ENCODE peak calls at places on chromosomes 16 and 17, in ten cellular contexts. One of them, this sample, is unnamed.

GRCh38 chr17:63240106-63240505 is 206.0 kb downstream of the CYB561 start:
- DNase-seq in activated CD4-positive, alpha-beta T cell treated with anti-CD3 and anti-CD28 coated beads for 1 hour: no peak
- DNase-seq in NCI-H748 treated with DMSO at 0.1 percent for 48 hours: no peak
- DNase-seq in BE2C: no peak
- DNase-seq in NCI-H2171 treated with DMSO at 0.1 percent for 48 hours: no peak
- DNase-seq in RCC 7860: no peak
- DNase-seq in stimulated activated CD4-positive, alpha-beta T cell treated with anti-CD3 and anti-CD28 coated beads, Interleukin-15, amount 100 ng/mL, for 1 hour: no peak
- DNase-seq in smooth muscle cell of the brain vasculature: no peak
- DNase-seq in fibroblast of pulmonary artery: no peak
- DNase-seq in tibial nerve: no peak
- DNase-seq in this sample: no peak

GRCh38 chr17:59469786-59470485 is 95.5 kb upstream of the DHX40 start:
- DNase-seq in fibroblast of pulmonary artery: no peak
- DNase-seq in NCI-H2171 treated with DMSO at 0.1 percent for 48 hours: no peak
- DNase-seq in smooth muscle cell of the brain vasculature: no peak
- DNase-seq in BE2C: no peak
- DNase-seq in stimulated activated CD4-positive, alpha-beta T cell treated with anti-CD3 and anti-CD28 coated beads, Interleukin-15, amount 100 ng/mL, for 1 hour: no peak
- DNase-seq in RCC 7860: no peak
- DNase-seq in NCI-H748 treated with DMSO at 0.1 percent for 48 hours: no peak
- DNase-seq in activated CD4-positive, alpha-beta T cell treated with anti-CD3 and anti-CD28 coated beads for 1 hour: no peak
- DNase-seq in tibial nerve: no peak
- DNase-seq in this sample: no peak

GRCh38 chr17:66704858-66705257 is 130.1 kb upstream of the CACNG5 start:
- DNase-seq in NCI-H2171 treated with DMSO at 0.1 percent for 48 hours: no peak
- DNase-seq in BE2C: no peak
- DNase-seq in NCI-H748 treated with DMSO at 0.1 percent for 48 hours: no peak
- DNase-seq in activated CD4-positive, alpha-beta T cell treated with anti-CD3 and anti-CD28 coated beads for 1 hour: no peak
- DNase-seq in stimulated activated CD4-positive, alpha-beta T cell treated with anti-CD3 and anti-CD28 coated beads, Interleukin-15, amount 100 ng/mL, for 1 hour: no peak
- DNase-seq in tibial nerve: no peak
- DNase-seq in fibroblast of pulmonary artery: no peak
- DNase-seq in smooth muscle cell of the brain vasculature: no peak
- DNase-seq in RCC 7860: no peak
- DNase-seq in this sample: no peak

GRCh38 chr16:85415196-85415988 is 197.7 kb upstream of the GSE1 start:
- DNase-seq in RCC 7860: no peak
- DNase-seq in tibial nerve: no peak
- DNase-seq in stimulated activated CD4-positive, alpha-beta T cell treated with anti-CD3 and anti-CD28 coated beads, Interleukin-15, amount 100 ng/mL, for 1 hour: no peak
- DNase-seq in fibroblast of pulmonary artery: no peak
- DNase-seq in smooth muscle cell of the brain vasculature: no peak
- DNase-seq in NCI-H2171 treated with DMSO at 0.1 percent for 48 hours: no peak
- DNase-seq in BE2C: peak
- DNase-seq in NCI-H748 treated with DMSO at 0.1 percent for 48 hours: no peak
- DNase-seq in activated CD4-positive, alpha-beta T cell treated with anti-CD3 and anti-CD28 coated beads for 1 hour: no peak
- DNase-seq in this sample: no peak

GRCh38 chr17:42521666-42522262 is 14.3 kb upstream of the NAGLU start:
- DNase-seq in RCC 7860: no peak
- DNase-seq in smooth muscle cell of the brain vasculature: no peak
- DNase-seq in fibroblast of pulmonary artery: no peak
- DNase-seq in stimulated activated CD4-positive, alpha-beta T cell treated with anti-CD3 and anti-CD28 coated beads, Interleukin-15, amount 100 ng/mL, for 1 hour: no peak
- DNase-seq in NCI-H748 treated with DMSO at 0.1 percent for 48 hours: no peak
- DNase-seq in activated CD4-positive, alpha-beta T cell treated with anti-CD3 and anti-CD28 coated beads for 1 hour: no peak
- DNase-seq in BE2C: no peak
- DNase-seq in NCI-H2171 treated with DMSO at 0.1 percent for 48 hours: no peak
- DNase-seq in tibial nerve: no peak
- DNase-seq in this sample: no peak

GRCh38 chr16:318628-319027 is 33.9 kb downstream of the AXIN1 start:
- DNase-seq in tibial nerve: no peak
- DNase-seq in fibroblast of pulmonary artery: no peak
- DNase-seq in NCI-H748 treated with DMSO at 0.1 percent for 48 hours: no peak
- DNase-seq in BE2C: no peak
- DNase-seq in NCI-H2171 treated with DMSO at 0.1 percent for 48 hours: no peak
- DNase-seq in smooth muscle cell of the brain vasculature: no peak
- DNase-seq in activated CD4-positive, alpha-beta T cell treated with anti-CD3 and anti-CD28 coated beads for 1 hour: no peak
- DNase-seq in stimulated activated CD4-positive, alpha-beta T cell treated with anti-CD3 and anti-CD28 coated beads, Interleukin-15, amount 100 ng/mL, for 1 hour: no peak
- DNase-seq in RCC 7860: no peak
- DNase-seq in this sample: no peak

GRCh38 chr16:83911290-83911689 is 12.4 kb downstream of the MLYCD start:
- DNase-seq in smooth muscle cell of the brain vasculature: no peak
- DNase-seq in fibroblast of pulmonary artery: no peak
- DNase-seq in stimulated activated CD4-positive, alpha-beta T cell treated with anti-CD3 and anti-CD28 coated beads, Interleukin-15, amount 100 ng/mL, for 1 hour: no peak
- DNase-seq in activated CD4-positive, alpha-beta T cell treated with anti-CD3 and anti-CD28 coated beads for 1 hour: no peak
- DNase-seq in NCI-H2171 treated with DMSO at 0.1 percent for 48 hours: no peak
- DNase-seq in RCC 7860: no peak
- DNase-seq in tibial nerve: no peak
- DNase-seq in BE2C: no peak
- DNase-seq in NCI-H748 treated with DMSO at 0.1 percent for 48 hours: no peak
- DNase-seq in this sample: no peak

GRCh38 chr16:50297301-50298074 is 31.1 kb downstream of the ADCY7 start:
- DNase-seq in stimulated activated CD4-positive, alpha-beta T cell treated with anti-CD3 and anti-CD28 coated beads, Interleukin-15, amount 100 ng/mL, for 1 hour: no peak
- DNase-seq in NCI-H748 treated with DMSO at 0.1 percent for 48 hours: no peak
- DNase-seq in fibroblast of pulmonary artery: no peak
- DNase-seq in tibial nerve: no peak
- DNase-seq in smooth muscle cell of the brain vasculature: no peak
- DNase-seq in NCI-H2171 treated with DMSO at 0.1 percent for 48 hours: peak
- DNase-seq in activated CD4-positive, alpha-beta T cell treated with anti-CD3 and anti-CD28 coated beads for 1 hour: no peak
- DNase-seq in BE2C: peak
- DNase-seq in RCC 7860: no peak
- DNase-seq in this sample: no peak

GRCh38 chr16:86517652-86518258 is 7.4 kb downstream of the FOXF1 start:
- DNase-seq in smooth muscle cell of the brain vasculature: no peak
- DNase-seq in stimulated activated CD4-positive, alpha-beta T cell treated with anti-CD3 and anti-CD28 coated beads, Interleukin-15, amount 100 ng/mL, for 1 hour: no peak
- DNase-seq in activated CD4-positive, alpha-beta T cell treated with anti-CD3 and anti-CD28 coated beads for 1 hour: no peak
- DNase-seq in fibroblast of pulmonary artery: peak
- DNase-seq in NCI-H748 treated with DMSO at 0.1 percent for 48 hours: peak
- DNase-seq in NCI-H2171 treated with DMSO at 0.1 percent for 48 hours: peak
- DNase-seq in tibial nerve: peak
- DNase-seq in BE2C: peak
- DNase-seq in RCC 7860: peak
- DNase-seq in this sample: peak

GRCh38 chr17:50549256-50549941 is 2.4 kb downstream of the SPATA20 start:
- DNase-seq in smooth muscle cell of the brain vasculature: no peak
- DNase-seq in stimulated activated CD4-positive, alpha-beta T cell treated with anti-CD3 and anti-CD28 coated beads, Interleukin-15, amount 100 ng/mL, for 1 hour: no peak
- DNase-seq in NCI-H2171 treated with DMSO at 0.1 percent for 48 hours: no peak
- DNase-seq in tibial nerve: no peak
- DNase-seq in BE2C: no peak
- DNase-seq in RCC 7860: no peak
- DNase-seq in fibroblast of pulmonary artery: no peak
- DNase-seq in activated CD4-positive, alpha-beta T cell treated with anti-CD3 and anti-CD28 coated beads for 1 hour: no peak
- DNase-seq in NCI-H748 treated with DMSO at 0.1 percent for 48 hours: no peak
- DNase-seq in this sample: no peak

GRCh38 chr16:64238576-64238975 is 883.3 kb downstream of the CDH11 start:
- DNase-seq in tibial nerve: no peak
- DNase-seq in NCI-H748 treated with DMSO at 0.1 percent for 48 hours: no peak
- DNase-seq in fibroblast of pulmonary artery: no peak
- DNase-seq in activated CD4-positive, alpha-beta T cell treated with anti-CD3 and anti-CD28 coated beads for 1 hour: no peak
- DNase-seq in stimulated activated CD4-positive, alpha-beta T cell treated with anti-CD3 and anti-CD28 coated beads, Interleukin-15, amount 100 ng/mL, for 1 hour: no peak
- DNase-seq in RCC 7860: no peak
- DNase-seq in smooth muscle cell of the brain vasculature: no peak
- DNase-seq in BE2C: no peak
- DNase-seq in NCI-H2171 treated with DMSO at 0.1 percent for 48 hours: no peak
- DNase-seq in this sample: peak

GRCh38 chr17:72118588-72119279 is 2.1 kb upstream of the SOX9 start:
- DNase-seq in tibial nerve: no peak
- DNase-seq in stimulated activated CD4-positive, alpha-beta T cell treated with anti-CD3 and anti-CD28 coated beads, Interleukin-15, amount 100 ng/mL, for 1 hour: no peak
- DNase-seq in RCC 7860: peak
- DNase-seq in fibroblast of pulmonary artery: peak
- DNase-seq in NCI-H2171 treated with DMSO at 0.1 percent for 48 hours: peak
- DNase-seq in smooth muscle cell of the brain vasculature: no peak
- DNase-seq in activated CD4-positive, alpha-beta T cell treated with anti-CD3 and anti-CD28 coated beads for 1 hour: no peak
- DNase-seq in BE2C: peak
- DNase-seq in NCI-H748 treated with DMSO at 0.1 percent for 48 hours: peak
- DNase-seq in this sample: peak

GRCh38 chr17:39080416-39081179 is 70.8 kb downstream of the PLXDC1 start:
- DNase-seq in tibial nerve: no peak
- DNase-seq in stimulated activated CD4-positive, alpha-beta T cell treated with anti-CD3 and anti-CD28 coated beads, Interleukin-15, amount 100 ng/mL, for 1 hour: no peak
- DNase-seq in NCI-H2171 treated with DMSO at 0.1 percent for 48 hours: peak
- DNase-seq in smooth muscle cell of the brain vasculature: no peak
- DNase-seq in NCI-H748 treated with DMSO at 0.1 percent for 48 hours: no peak
- DNase-seq in activated CD4-positive, alpha-beta T cell treated with anti-CD3 and anti-CD28 coated beads for 1 hour: no peak
- DNase-seq in RCC 7860: no peak
- DNase-seq in BE2C: peak
- DNase-seq in fibroblast of pulmonary artery: peak
- DNase-seq in this sample: peak

GRCh38 chr17:77692571-77693161 is 265.8 kb upstream of the TNRC6C start:
- DNase-seq in stimulated activated CD4-positive, alpha-beta T cell treated with anti-CD3 and anti-CD28 coated beads, Interleukin-15, amount 100 ng/mL, for 1 hour: no peak
- DNase-seq in BE2C: no peak
- DNase-seq in NCI-H748 treated with DMSO at 0.1 percent for 48 hours: no peak
- DNase-seq in tibial nerve: no peak
- DNase-seq in fibroblast of pulmonary artery: no peak
- DNase-seq in activated CD4-positive, alpha-beta T cell treated with anti-CD3 and anti-CD28 coated beads for 1 hour: no peak
- DNase-seq in smooth muscle cell of the brain vasculature: no peak
- DNase-seq in RCC 7860: no peak
- DNase-seq in NCI-H2171 treated with DMSO at 0.1 percent for 48 hours: no peak
- DNase-seq in this sample: peak

GRCh38 chr16:86523166-86523740 is 12.9 kb downstream of the FOXF1 start:
- DNase-seq in stimulated activated CD4-positive, alpha-beta T cell treated with anti-CD3 and anti-CD28 coated beads, Interleukin-15, amount 100 ng/mL, for 1 hour: no peak
- DNase-seq in BE2C: no peak
- DNase-seq in fibroblast of pulmonary artery: no peak
- DNase-seq in activated CD4-positive, alpha-beta T cell treated with anti-CD3 and anti-CD28 coated beads for 1 hour: no peak
- DNase-seq in NCI-H748 treated with DMSO at 0.1 percent for 48 hours: no peak
- DNase-seq in RCC 7860: no peak
- DNase-seq in NCI-H2171 treated with DMSO at 0.1 percent for 48 hours: no peak
- DNase-seq in tibial nerve: no peak
- DNase-seq in smooth muscle cell of the brain vasculature: no peak
- DNase-seq in this sample: no peak

GRCh38 chr17:12928736-12929135 is 89.1 kb downstream of the ELAC2 start:
- DNase-seq in activated CD4-positive, alpha-beta T cell treated with anti-CD3 and anti-CD28 coated beads for 1 hour: no peak
- DNase-seq in fibroblast of pulmonary artery: no peak
- DNase-seq in smooth muscle cell of the brain vasculature: no peak
- DNase-seq in NCI-H2171 treated with DMSO at 0.1 percent for 48 hours: peak
- DNase-seq in tibial nerve: no peak
- DNase-seq in NCI-H748 treated with DMSO at 0.1 percent for 48 hours: no peak
- DNase-seq in RCC 7860: peak
- DNase-seq in BE2C: no peak
- DNase-seq in stimulated activated CD4-positive, alpha-beta T cell treated with anti-CD3 and anti-CD28 coated beads, Interleukin-15, amount 100 ng/mL, for 1 hour: no peak
- DNase-seq in this sample: peak

GRCh38 chr17:78278139-78278741 is 46.8 kb downstream of the TMEM235 start:
- DNase-seq in NCI-H2171 treated with DMSO at 0.1 percent for 48 hours: peak
- DNase-seq in activated CD4-positive, alpha-beta T cell treated with anti-CD3 and anti-CD28 coated beads for 1 hour: no peak
- DNase-seq in tibial nerve: no peak
- DNase-seq in stimulated activated CD4-positive, alpha-beta T cell treated with anti-CD3 and anti-CD28 coated beads, Interleukin-15, amount 100 ng/mL, for 1 hour: no peak
- DNase-seq in fibroblast of pulmonary artery: no peak
- DNase-seq in BE2C: no peak
- DNase-seq in NCI-H748 treated with DMSO at 0.1 percent for 48 hours: no peak
- DNase-seq in RCC 7860: no peak
- DNase-seq in smooth muscle cell of the brain vasculature: no peak
- DNase-seq in this sample: no peak

GRCh38 chr17:45347451-45347850 is 30.6 kb upstream of the MAP3K14 start:
- DNase-seq in smooth muscle cell of the brain vasculature: no peak
- DNase-seq in NCI-H748 treated with DMSO at 0.1 percent for 48 hours: no peak
- DNase-seq in fibroblast of pulmonary artery: no peak
- DNase-seq in RCC 7860: no peak
- DNase-seq in NCI-H2171 treated with DMSO at 0.1 percent for 48 hours: no peak
- DNase-seq in tibial nerve: no peak
- DNase-seq in BE2C: no peak
- DNase-seq in activated CD4-positive, alpha-beta T cell treated with anti-CD3 and anti-CD28 coated beads for 1 hour: no peak
- DNase-seq in stimulated activated CD4-positive, alpha-beta T cell treated with anti-CD3 and anti-CD28 coated beads, Interleukin-15, amount 100 ng/mL, for 1 hour: no peak
- DNase-seq in this sample: no peak

GRCh38 chr17:50787106-50787505 is 19.8 kb upstream of the ANKRD40CL start:
- DNase-seq in activated CD4-positive, alpha-beta T cell treated with anti-CD3 and anti-CD28 coated beads for 1 hour: no peak
- DNase-seq in RCC 7860: no peak
- DNase-seq in smooth muscle cell of the brain vasculature: no peak
- DNase-seq in BE2C: no peak
- DNase-seq in fibroblast of pulmonary artery: no peak
- DNase-seq in stimulated activated CD4-positive, alpha-beta T cell treated with anti-CD3 and anti-CD28 coated beads, Interleukin-15, amount 100 ng/mL, for 1 hour: no peak
- DNase-seq in NCI-H2171 treated with DMSO at 0.1 percent for 48 hours: peak
- DNase-seq in NCI-H748 treated with DMSO at 0.1 percent for 48 hours: no peak
- DNase-seq in tibial nerve: no peak
- DNase-seq in this sample: no peak

GRCh38 chr17:10836966-10837599 is 804 bp downstream of the PIRT start:
- DNase-seq in NCI-H2171 treated with DMSO at 0.1 percent for 48 hours: no peak
- DNase-seq in stimulated activated CD4-positive, alpha-beta T cell treated with anti-CD3 and anti-CD28 coated beads, Interleukin-15, amount 100 ng/mL, for 1 hour: no peak
- DNase-seq in tibial nerve: no peak
- DNase-seq in BE2C: no peak
- DNase-seq in smooth muscle cell of the brain vasculature: no peak
- DNase-seq in fibroblast of pulmonary artery: no peak
- DNase-seq in RCC 7860: no peak
- DNase-seq in activated CD4-positive, alpha-beta T cell treated with anti-CD3 and anti-CD28 coated beads for 1 hour: no peak
- DNase-seq in NCI-H748 treated with DMSO at 0.1 percent for 48 hours: no peak
- DNase-seq in this sample: no peak

GRCh38 chr17:71760062-71760720 is 360.6 kb upstream of the SOX9 start:
- DNase-seq in BE2C: no peak
- DNase-seq in NCI-H748 treated with DMSO at 0.1 percent for 48 hours: no peak
- DNase-seq in fibroblast of pulmonary artery: no peak
- DNase-seq in RCC 7860: no peak
- DNase-seq in stimulated activated CD4-positive, alpha-beta T cell treated with anti-CD3 and anti-CD28 coated beads, Interleukin-15, amount 100 ng/mL, for 1 hour: no peak
- DNase-seq in NCI-H2171 treated with DMSO at 0.1 percent for 48 hours: no peak
- DNase-seq in tibial nerve: no peak
- DNase-seq in smooth muscle cell of the brain vasculature: no peak
- DNase-seq in activated CD4-positive, alpha-beta T cell treated with anti-CD3 and anti-CD28 coated beads for 1 hour: no peak
- DNase-seq in this sample: peak

GRCh38 chr16:69241911-69242310 is 54.9 kb downstream of the SNTB2 start:
- DNase-seq in activated CD4-positive, alpha-beta T cell treated with anti-CD3 and anti-CD28 coated beads for 1 hour: no peak
- DNase-seq in stimulated activated CD4-positive, alpha-beta T cell treated with anti-CD3 and anti-CD28 coated beads, Interleukin-15, amount 100 ng/mL, for 1 hour: no peak
- DNase-seq in tibial nerve: no peak
- DNase-seq in BE2C: no peak
- DNase-seq in fibroblast of pulmonary artery: peak
- DNase-seq in RCC 7860: no peak
- DNase-seq in NCI-H748 treated with DMSO at 0.1 percent for 48 hours: no peak
- DNase-seq in smooth muscle cell of the brain vasculature: no peak
- DNase-seq in NCI-H2171 treated with DMSO at 0.1 percent for 48 hours: no peak
- DNase-seq in this sample: peak

GRCh38 chr17:334974-335481 is 17.6 kb downstream of the RPH3AL start:
- DNase-seq in RCC 7860: no peak
- DNase-seq in NCI-H748 treated with DMSO at 0.1 percent for 48 hours: no peak
- DNase-seq in activated CD4-positive, alpha-beta T cell treated with anti-CD3 and anti-CD28 coated beads for 1 hour: no peak
- DNase-seq in NCI-H2171 treated with DMSO at 0.1 percent for 48 hours: no peak
- DNase-seq in smooth muscle cell of the brain vasculature: no peak
- DNase-seq in fibroblast of pulmonary artery: no peak
- DNase-seq in stimulated activated CD4-positive, alpha-beta T cell treated with anti-CD3 and anti-CD28 coated beads, Interleukin-15, amount 100 ng/mL, for 1 hour: no peak
- DNase-seq in tibial nerve: no peak
- DNase-seq in BE2C: no peak
- DNase-seq in this sample: no peak

GRCh38 chr17:2931426-2931825 is 132.0 kb downstream of the OR1D5 start:
- DNase-seq in RCC 7860: no peak
- DNase-seq in smooth muscle cell of the brain vasculature: no peak
- DNase-seq in activated CD4-positive, alpha-beta T cell treated with anti-CD3 and anti-CD28 coated beads for 1 hour: no peak
- DNase-seq in NCI-H748 treated with DMSO at 0.1 percent for 48 hours: no peak
- DNase-seq in NCI-H2171 treated with DMSO at 0.1 percent for 48 hours: no peak
- DNase-seq in tibial nerve: no peak
- DNase-seq in fibroblast of pulmonary artery: no peak
- DNase-seq in stimulated activated CD4-positive, alpha-beta T cell treated with anti-CD3 and anti-CD28 coated beads, Interleukin-15, amount 100 ng/mL, for 1 hour: no peak
- DNase-seq in BE2C: no peak
- DNase-seq in this sample: no peak

GRCh38 chr17:31510273-31511175 is 119.0 kb downstream of the RAB11FIP4 start:
- DNase-seq in NCI-H2171 treated with DMSO at 0.1 percent for 48 hours: no peak
- DNase-seq in tibial nerve: no peak
- DNase-seq in NCI-H748 treated with DMSO at 0.1 percent for 48 hours: no peak
- DNase-seq in stimulated activated CD4-positive, alpha-beta T cell treated with anti-CD3 and anti-CD28 coated beads, Interleukin-15, amount 100 ng/mL, for 1 hour: no peak
- DNase-seq in smooth muscle cell of the brain vasculature: no peak
- DNase-seq in BE2C: no peak
- DNase-seq in RCC 7860: no peak
- DNase-seq in fibroblast of pulmonary artery: no peak
- DNase-seq in activated CD4-positive, alpha-beta T cell treated with anti-CD3 and anti-CD28 coated beads for 1 hour: no peak
- DNase-seq in this sample: no peak

GRCh38 chr16:19851476-19851875 is 33.2 kb downstream of the GPRC5B start:
- DNase-seq in RCC 7860: no peak
- DNase-seq in NCI-H748 treated with DMSO at 0.1 percent for 48 hours: no peak
- DNase-seq in smooth muscle cell of the brain vasculature: no peak
- DNase-seq in fibroblast of pulmonary artery: no peak
- DNase-seq in activated CD4-positive, alpha-beta T cell treated with anti-CD3 and anti-CD28 coated beads for 1 hour: no peak
- DNase-seq in NCI-H2171 treated with DMSO at 0.1 percent for 48 hours: no peak
- DNase-seq in stimulated activated CD4-positive, alpha-beta T cell treated with anti-CD3 and anti-CD28 coated beads, Interleukin-15, amount 100 ng/mL, for 1 hour: no peak
- DNase-seq in tibial nerve: no peak
- DNase-seq in BE2C: no peak
- DNase-seq in this sample: no peak

GRCh38 chr16:8890549-8890921 is 8.4 kb downstream of the LITAFD start:
- DNase-seq in smooth muscle cell of the brain vasculature: no peak
- DNase-seq in BE2C: no peak
- DNase-seq in NCI-H2171 treated with DMSO at 0.1 percent for 48 hours: no peak
- DNase-seq in tibial nerve: no peak
- DNase-seq in stimulated activated CD4-positive, alpha-beta T cell treated with anti-CD3 and anti-CD28 coated beads, Interleukin-15, amount 100 ng/mL, for 1 hour: no peak
- DNase-seq in fibroblast of pulmonary artery: no peak
- DNase-seq in activated CD4-positive, alpha-beta T cell treated with anti-CD3 and anti-CD28 coated beads for 1 hour: no peak
- DNase-seq in NCI-H748 treated with DMSO at 0.1 percent for 48 hours: no peak
- DNase-seq in RCC 7860: no peak
- DNase-seq in this sample: no peak

GRCh38 chr16:65315004-65315398 is 193.1 kb upstream of the CDH11 start:
- DNase-seq in tibial nerve: peak
- DNase-seq in activated CD4-positive, alpha-beta T cell treated with anti-CD3 and anti-CD28 coated beads for 1 hour: no peak
- DNase-seq in fibroblast of pulmonary artery: peak
- DNase-seq in RCC 7860: no peak
- DNase-seq in NCI-H2171 treated with DMSO at 0.1 percent for 48 hours: no peak
- DNase-seq in NCI-H748 treated with DMSO at 0.1 percent for 48 hours: no peak
- DNase-seq in stimulated activated CD4-positive, alpha-beta T cell treated with anti-CD3 and anti-CD28 coated beads, Interleukin-15, amount 100 ng/mL, for 1 hour: no peak
- DNase-seq in BE2C: no peak
- DNase-seq in smooth muscle cell of the brain vasculature: no peak
- DNase-seq in this sample: peak

This sample was measured in fibroblast of mammary gland.